ENCODE peak calls at places on chromosomes 16 and 17, in five cellular contexts. J, I, Z, U and N are unnamed samples.

GRCh38 chr16:85984947-85985451 is 86.0 kb downstream of the IRF8 start:
- DNase-seq in J (no peak), I (no peak), Z (no peak), U (no peak), N (no peak)

GRCh38 chr17:48596735-48597491 is 3.3 kb upstream of the HOXB5 start:
- DNase-seq in J (no peak), I (no peak), Z (no peak), U (no peak), N (no peak)

GRCh38 chr17:8455660-8456059 is 20.0 kb downstream of the NDEL1 start:
- DNase-seq in J (no peak), I (no peak), Z (no peak), U (no peak), N (no peak)

GRCh38 chr17:57408064-57408811 is 151.9 kb downstream of the MSI2 start:
- DNase-seq in J (no peak), I (peak; percentile 46), Z (peak; percentile 86), U (no peak), N (no peak)

GRCh38 chr17:57975044-57975443 is 13.0 kb downstream of the VEZF1 start:
- DNase-seq in J (no peak), I (no peak), Z (peak; percentile 60), U (no peak), N (no peak)

GRCh38 chr17:17636456-17636855 is 44.8 kb upstream of the RAI1 start:
- DNase-seq in J (no peak), I (no peak), Z (no peak), U (no peak), N (no peak)

GRCh38 chr16:54177052-54177856 is 109.3 kb downstream of the IRX3 start:
- DNase-seq in J (no peak), I (no peak), Z (no peak), U (no peak), N (no peak)

GRCh38 chr16:48124266-48124665 is 31.5 kb downstream of the ABCC12 start:
- DNase-seq in J (no peak), I (no peak), Z (no peak), U (no peak), N (no peak)

GRCh38 chr16:30567991-30568638 is 3.4 kb downstream of the ZNF688 start:
- DNase-seq in J (no peak), I (peak; percentile 66), Z (peak; percentile 62), U (no peak), N (no peak)

GRCh38 chr17:18260332-18261145 is at the start of gene MIEF2:
- DNase-seq in J (peak; percentile 83), I (peak; percentile 80), Z (peak; percentile 92), U (peak; percentile 94), N (peak; percentile 97)

GRCh38 chr17:72287586-72287985 is 166.8 kb downstream of the SOX9 start:
- DNase-seq in J (no peak), I (no peak), Z (no peak), U (no peak), N (no peak)

GRCh38 chr17:60613325-60613724 is 13.3 kb downstream of the PPM1D start:
- DNase-seq in J (no peak), I (no peak), Z (no peak), U (no peak), N (no peak)

GRCh38 chr17:40461036-40461721 is 17.9 kb downstream of the IGFBP4 start:
- DNase-seq in J (no peak), I (no peak), Z (no peak), U (no peak), N (no peak)

GRCh38 chr17:20954794-20955193 is 88.0 kb downstream of the USP22 start:
- DNase-seq in J (no peak), I (no peak), Z (no peak), U (no peak), N (no peak)

GRCh38 chr16:69924777-69925191 is 26.4 kb upstream of the CLEC18A start:
- DNase-seq in J (no peak), I (no peak), Z (peak; percentile 63), U (no peak), N (no peak)

GRCh38 chr16:69057400-69058378 is 47.8 kb upstream of the HAS3 start:
- DNase-seq in J (no peak), I (peak; percentile 59), Z (no peak), U (no peak), N (no peak)

GRCh38 chr16:48366165-48367093 is 18.8 kb downstream of the SIAH1 start:
- DNase-seq in J (no peak), I (peak; percentile 68), Z (peak; percentile 79), U (no peak), N (peak; percentile 57)

GRCh38 chr16:75288181-75288580 is 36.8 kb upstream of the BCAR1 start:
- DNase-seq in J (no peak), I (no peak), Z (no peak), U (no peak), N (no peak)

GRCh38 chr17:4235372-4236279 is 28.2 kb downstream of the ANKFY1 start:
- DNase-seq in J (no peak), I (no peak), Z (no peak), U (no peak), N (no peak)

GRCh38 chr17:40086150-40087044 is 14.0 kb downstream of the NR1D1 start:
- DNase-seq in J (no peak), I (no peak), Z (peak; percentile 52), U (no peak), N (peak; percentile 73)

GRCh38 chr17:5715478-5715877 is 131.2 kb upstream of the NLRP1 start:
- DNase-seq in J (no peak), I (no peak), Z (no peak), U (no peak), N (no peak)

GRCh38 chr17:43170140-43170765 is 761 bp upstream of the NBR1 start:
- DNase-seq in J (peak; percentile 88), I (peak; percentile 85), Z (peak; percentile 96), U (peak; percentile 65), N (peak; percentile 87)

GRCh38 chr17:2904135-2904534 is 107.9 kb downstream of the RAP1GAP2 start:
- DNase-seq in J (no peak), I (no peak), Z (no peak), U (no peak), N (no peak)

GRCh38 chr16:66720766-66721165 is 24.2 kb upstream of the CMTM4 start:
- DNase-seq in J (no peak), I (no peak), Z (no peak), U (no peak), N (no peak)

GRCh38 chr16:23186171-23186570 is 3.6 kb downstream of the SCNN1G start:
- DNase-seq in J (no peak), I (no peak), Z (no peak), U (no peak), N (no peak)

GRCh38 chr17:17070931-17071330 is 28.7 kb downstream of the MPRIP start:
- DNase-seq in J (no peak), I (no peak), Z (no peak), U (no peak), N (no peak)

GRCh38 chr17:79220715-79221291 is 146.2 kb downstream of the ENGASE start:
- DNase-seq in J (no peak), I (no peak), Z (no peak), U (no peak), N (no peak)

GRCh38 chr17:77100009-77100408 is 40.8 kb upstream of the SEC14L1 start:
- DNase-seq in J (no peak), I (no peak), Z (no peak), U (no peak), N (no peak)

GRCh38 chr16:813204-813915 is 12.8 kb upstream of the GNG13 start:
- DNase-seq in J (no peak), I (no peak), Z (peak; percentile 12), U (no peak), N (peak; percentile 81)

DNA sequence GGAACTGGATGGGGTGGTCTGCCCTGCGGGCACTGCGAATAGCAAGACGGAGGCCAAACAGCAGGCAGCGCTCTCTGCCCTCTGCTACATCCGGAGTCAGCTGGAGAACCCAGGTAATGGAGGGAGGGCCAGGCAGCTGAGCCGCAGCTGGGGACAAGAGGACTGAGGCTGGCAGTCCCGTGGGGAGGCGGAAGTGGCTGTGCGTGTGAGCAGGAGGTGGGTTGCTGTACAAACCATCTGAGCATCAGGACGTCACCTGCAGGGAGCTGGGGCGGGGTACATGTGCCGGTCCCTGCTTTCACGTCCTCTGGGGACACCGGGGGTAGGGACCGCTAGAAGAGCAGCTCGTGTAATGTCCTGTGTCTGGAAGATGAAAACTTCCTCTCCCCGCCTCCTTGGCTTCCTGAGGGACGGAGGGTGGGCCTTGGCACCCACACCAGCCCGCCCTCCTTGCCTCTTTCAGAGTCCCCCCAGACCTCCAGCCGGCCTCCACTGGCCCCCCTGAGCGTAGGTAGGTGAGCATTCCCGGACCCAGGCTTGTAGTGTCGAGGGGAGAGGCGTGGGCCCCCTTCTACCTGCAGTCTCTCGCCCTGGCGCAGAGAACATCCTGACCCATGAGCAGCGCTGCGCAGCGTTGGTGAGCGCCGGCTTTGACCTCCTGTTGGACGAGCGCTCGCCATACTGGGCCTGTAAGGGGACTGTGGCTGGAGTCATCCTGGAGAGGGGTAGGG is 3.7 kb downstream of the ADAD2 start:
- DNase-seq in J (no peak), I (no peak), Z (no peak), U (no peak), N (no peak)
- TF ChIP-seq SUZ12 in J (no peak), I (no peak), Z (no peak), U (no peak), N (no peak)

GRCh38 chr17:65283704-65284103 is 146.5 kb downstream of the RGS9 start:
- DNase-seq in J (no peak), I (no peak), Z (no peak), U (no peak), N (no peak)
- TF ChIP-seq SUZ12 in J (no peak), I (no peak), Z (no peak), U (no peak), N (no peak)

DNA sequence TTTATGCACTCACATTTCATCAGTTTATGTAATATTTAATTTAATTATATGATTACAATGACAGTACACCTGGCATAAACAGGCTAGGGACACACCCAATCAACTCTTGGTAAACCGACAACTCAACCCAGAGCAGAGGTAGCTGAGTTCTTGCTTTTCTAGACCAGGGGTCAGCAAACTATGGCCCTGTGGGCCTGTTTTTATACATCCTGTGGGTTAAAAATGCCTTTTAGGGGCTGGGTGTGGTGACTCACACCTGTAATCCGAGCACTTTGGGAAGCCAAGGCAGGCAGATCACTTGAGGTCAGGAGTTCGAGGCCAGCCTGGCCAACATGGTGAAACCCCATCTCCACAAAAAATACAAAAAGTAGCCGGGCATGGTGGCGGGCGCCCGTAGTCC is 99.2 kb upstream of the TMEM97 start:
- DNase-seq in J (no peak), I (no peak), Z (no peak), U (no peak), N (no peak)
- TF ChIP-seq SUZ12 in J (no peak), I (no peak), Z (no peak), U (no peak), N (no peak)

DNA sequence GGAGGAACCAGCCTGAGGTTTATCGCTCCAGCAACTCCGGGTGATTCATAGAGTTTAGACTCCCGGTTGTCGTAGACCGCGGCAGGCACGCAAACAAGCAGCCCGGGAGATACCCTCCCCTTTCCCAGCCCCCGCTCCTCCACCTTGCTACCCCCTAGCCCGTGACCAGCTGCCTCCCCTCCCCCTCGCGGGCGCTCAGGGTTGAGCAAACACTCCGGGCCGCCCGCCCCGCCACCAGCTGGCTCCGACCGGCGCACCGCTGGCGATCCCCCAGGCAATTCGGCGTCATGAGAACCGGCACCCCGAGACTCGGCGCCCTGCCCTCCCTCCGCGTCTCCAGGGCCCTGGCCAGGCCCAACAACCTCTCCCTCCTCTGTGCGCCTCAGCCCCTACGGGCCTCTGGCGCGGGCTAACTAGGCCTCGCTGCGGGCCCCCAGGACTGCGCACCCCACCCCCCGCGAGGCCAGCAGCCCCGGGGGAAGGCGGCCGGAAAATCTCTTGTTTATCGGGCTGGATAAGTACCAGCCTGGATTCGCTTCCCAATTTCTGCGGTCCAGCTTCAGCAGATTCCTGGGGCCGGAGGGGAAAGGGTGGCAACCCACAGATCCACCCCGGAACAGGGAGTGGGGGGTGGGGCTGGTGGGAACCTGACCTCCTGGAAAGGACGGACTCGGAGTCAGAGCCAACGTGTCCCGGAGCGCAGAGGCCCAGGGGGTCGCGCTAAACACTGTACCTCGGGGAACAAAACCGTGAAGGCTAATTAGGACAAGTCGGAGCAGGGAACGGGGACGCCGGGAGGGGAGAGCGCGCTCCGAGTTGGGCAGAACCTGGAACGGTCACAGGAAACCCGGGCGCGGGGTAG is 951 bp upstream of the GPRC5C start:
- DNase-seq in J (no peak), I (peak; percentile 26), Z (peak; percentile 95), U (no peak), N (peak; percentile 63)
- TF ChIP-seq SUZ12 in J (no peak), I (no peak), Z (no peak), U (peak; percentile 10), N (no peak)